ENCODE peak calls at places on chromosomes 12 and 14, in six cellular contexts. Y, I, F, K, T and N are unnamed samples.

GRCh38 chr14:41548666-41549065 is 58.0 kb upstream of the LRFN5 start:
- DNase-seq in T (no peak), F (no peak), Y (no peak), I (no peak), K (no peak), N (no peak)

GRCh38 chr12:27451416-27451815 is 4.9 kb downstream of the SMCO2 start:
- DNase-seq in K (no peak), T (no peak), F (no peak), I (no peak), Y (no peak), N (no peak)

GRCh38 chr14:95577875-95578274 is 43.0 kb downstream of the GLRX5 start:
- DNase-seq in T (no peak), K (no peak), I (no peak), Y (no peak), F (no peak), N (no peak)

GRCh38 chr14:98906123-98906995 is 365.6 kb downstream of the BCL11B start:
- DNase-seq in F (no peak), Y (no peak), T (no peak), K (no peak), I (no peak), N (no peak)

GRCh38 chr14:98955741-98956070 is 316.3 kb downstream of the BCL11B start:
- DNase-seq in Y (no peak), T (no peak), K (no peak), F (no peak), I (no peak), N (no peak)

GRCh38 chr14:52318057-52318456 is 3.9 kb downstream of the PTGER2 start:
- DNase-seq in I (peak; percentile 70), F (no peak), T (no peak), K (no peak), Y (no peak), N (no peak)

GRCh38 chr12:132689227-132689626 is 1.8 kb downstream of the PXMP2 start:
- DNase-seq in K (no peak), I (no peak), F (no peak), T (no peak), Y (no peak), N (no peak)

GRCh38 chr14:54746019-54746418 is 156.6 kb downstream of the GCH1 start:
- DNase-seq in K (no peak), T (no peak), Y (no peak), I (no peak), F (no peak), N (no peak)

GRCh38 chr12:132178801-132179401 is 34.6 kb downstream of the NOC4L start:
- DNase-seq in F (no peak), I (peak; percentile 82), Y (peak; percentile 69), K (no peak), T (peak; percentile 48), N (no peak)

GRCh38 chr12:27343255-27344000 is 10.8 kb downstream of the BMAL2 start:
- DNase-seq in I (no peak), F (peak; percentile 91), T (no peak), Y (no peak), K (no peak), N (no peak)

GRCh38 chr12:108570743-108571603 is 8.6 kb downstream of the ISCU start:
- DNase-seq in I (peak; percentile 63), F (peak; percentile 38), Y (no peak), K (no peak), T (no peak), N (no peak)

GRCh38 chr14:105142651-105143450 is 25.7 kb downstream of the JAG2 start:
- DNase-seq in Y (no peak), I (no peak), K (no peak), T (no peak), F (no peak), N (no peak)

GRCh38 chr12:49846033-49846432 is 3.1 kb upstream of the BCDIN3D start:
- DNase-seq in F (no peak), Y (no peak), T (no peak), K (no peak), I (no peak), N (no peak)

GRCh38 chr14:104892517-104893434 is 27.7 kb downstream of the CEP170B start:
- DNase-seq in T (no peak), F (no peak), Y (no peak), I (no peak), K (no peak), N (no peak)

GRCh38 chr12:120007272-120007671 is 18.2 kb downstream of the BICDL1 start:
- DNase-seq in T (peak; percentile 56), I (peak; percentile 82), Y (peak; percentile 77), K (no peak), F (no peak), N (no peak)

GRCh38 chr14:29262979-29263378 is 496.4 kb downstream of the FOXG1 start:
- DNase-seq in Y (no peak), T (no peak), K (no peak), I (no peak), F (no peak), N (no peak)

GRCh38 chr12:12546314-12546772 is 16.3 kb downstream of the DUSP16 start:
- DNase-seq in F (no peak), Y (no peak), T (no peak), I (no peak), K (no peak), N (no peak)